ENCODE peak calls at places on chromosomes 6 and 20, in ten cellular contexts. Q, M, V, U, L, O, W, G, S and E are unnamed samples.

GRCh38 chr6:11328613-11329247 is 96.3 kb upstream of the NEDD9 start:
- DNase-seq in W (peak), S (peak), V (peak), O (no peak), M (no peak), U (no peak), G (no peak), Q (peak), L (no peak), E (peak)

GRCh38 chr6:134875367-134875766 is 74.5 kb downstream of the ALDH8A1 start:
- DNase-seq in U (no peak), G (no peak), W (no peak), S (no peak), M (no peak), L (no peak), Q (no peak), O (no peak), V (peak), E (no peak)

GRCh38 chr20:16968099-16968498 is 219.9 kb downstream of the OTOR start:
- DNase-seq in G (no peak), O (no peak), V (no peak), W (no peak), U (no peak), Q (no peak), M (no peak), S (no peak), L (no peak), E (no peak)

GRCh38 chr6:156719720-156720563 is 57.2 kb upstream of the ARID1B start:
- DNase-seq in Q (peak), O (peak), M (peak), W (peak), S (peak), L (peak), G (peak), U (peak), V (peak), E (peak)

GRCh38 chr6:23081701-23082100 is 512.3 kb downstream of the HDGFL1 start:
- DNase-seq in V (no peak), Q (no peak), U (no peak), W (no peak), L (no peak), O (no peak), G (no peak), M (no peak), S (no peak), E (no peak)

GRCh38 chr6:7241160-7241559 is 71.8 kb downstream of the SSR1 start:
- DNase-seq in U (no peak), L (no peak), S (no peak), V (no peak), Q (no peak), M (no peak), W (no peak), G (no peak), O (no peak), E (no peak)

GRCh38 chr20:920306-920705 is 4.2 kb upstream of the ANGPT4 start:
- DNase-seq in O (no peak), U (no peak), Q (no peak), M (no peak), G (no peak), V (peak), L (no peak), W (no peak), S (no peak), E (no peak)

GRCh38 chr6:52499681-52500239 is 77.1 kb downstream of the TRAM2 start:
- DNase-seq in S (no peak), O (no peak), W (no peak), V (no peak), U (no peak), L (no peak), G (no peak), M (no peak), Q (peak), E (no peak)

GRCh38 chr6:166640342-166641043 is 13.4 kb upstream of the RPS6KA2 start:
- DNase-seq in S (no peak), M (no peak), W (no peak), Q (no peak), O (no peak), U (no peak), G (no peak), L (no peak), V (no peak), E (no peak)

GRCh38 chr6:80872194-80872950 is 765.9 kb downstream of the BCKDHB start:
- DNase-seq in M (no peak), U (no peak), S (no peak), G (no peak), V (no peak), L (no peak), W (no peak), O (no peak), Q (no peak), E (no peak)

GRCh38 chr6:5554226-5554625 is 292.9 kb downstream of the FARS2 start:
- DNase-seq in U (no peak), W (no peak), V (no peak), Q (no peak), L (no peak), O (no peak), S (no peak), M (no peak), G (no peak), E (no peak)

GRCh38 chr20:62546606-62547005 is 70.8 kb upstream of the GATA5 start:
- DNase-seq in L (no peak), W (no peak), M (no peak), V (no peak), O (no peak), G (no peak), U (no peak), S (no peak), Q (no peak), E (no peak)

GRCh38 chr6:87066449-87067288 is 28.2 kb downstream of the CGA start:
- DNase-seq in V (peak), L (peak), U (no peak), O (no peak), G (peak), S (peak), M (no peak), W (peak), Q (peak), E (peak)

GRCh38 chr20:50555687-50556086 is 45.5 kb downstream of the PTPN1 start:
- DNase-seq in L (no peak), U (no peak), G (no peak), M (no peak), V (no peak), O (no peak), W (no peak), S (no peak), Q (no peak), E (no peak)

GRCh38 chr6:119147101-119148053 is 68.9 kb upstream of the FAM184A start:
- DNase-seq in M (peak), G (no peak), U (no peak), W (peak), O (no peak), S (peak), Q (peak), V (peak), L (no peak), E (peak)

GRCh38 chr6:144816936-144817335 is 531.8 kb downstream of the UTRN start:
- DNase-seq in L (peak), O (no peak), G (no peak), V (no peak), S (no peak), U (no peak), M (no peak), W (no peak), Q (no peak), E (no peak)

GRCh38 chr6:125888989-125889656 is 67.4 kb upstream of the HINT3 start:
- DNase-seq in S (no peak), V (peak), G (no peak), M (no peak), L (no peak), W (peak), O (no peak), U (no peak), Q (no peak), E (peak)

GRCh38 chr6:15113587-15113986 is 132.3 kb upstream of the JARID2 start:
- DNase-seq in Q (no peak), W (no peak), G (no peak), S (no peak), V (no peak), M (no peak), U (no peak), L (no peak), O (no peak), E (no peak)

GRCh38 chr6:40723967-40724366 is 136.8 kb upstream of the LRFN2 start:
- DNase-seq in Q (no peak), O (no peak), W (peak), S (no peak), M (no peak), V (no peak), G (no peak), L (no peak), U (no peak), E (peak)

GRCh38 chr6:9412951-9413559 is 977.7 kb upstream of the SLC35B3 start:
- DNase-seq in Q (no peak), O (no peak), G (peak), W (peak), S (no peak), U (no peak), V (peak), L (no peak), M (no peak), E (peak)

GRCh38 chr6:11241793-11242201 is 9.3 kb upstream of the NEDD9 start:
- DNase-seq in Q (no peak), S (peak), L (no peak), G (peak), V (peak), U (no peak), M (peak), W (no peak), O (no peak), E (no peak)

GRCh38 chr20:22575087-22575721 is 9.2 kb downstream of the FOXA2 start:
- DNase-seq in Q (no peak), M (no peak), W (peak), S (no peak), G (no peak), U (no peak), O (no peak), V (no peak), L (no peak), E (peak)

GRCh38 chr6:15336905-15337583 is 91.2 kb downstream of the JARID2 start:
- DNase-seq in S (no peak), U (no peak), M (no peak), V (no peak), Q (no peak), O (no peak), L (no peak), G (no peak), W (no peak), E (no peak)

GRCh38 chr6:158813032-158813431 is 6.1 kb downstream of the EZR start:
- DNase-seq in S (peak), L (no peak), M (no peak), W (no peak), Q (no peak), V (no peak), G (no peak), U (no peak), O (no peak), E (no peak)

GRCh38 chr6:5941188-5941587 is 65.5 kb downstream of the NRN1 start:
- DNase-seq in O (no peak), L (no peak), S (no peak), W (no peak), M (no peak), Q (no peak), G (no peak), U (no peak), V (no peak), E (peak)

GRCh38 chr20:7240490-7240889 is 473.0 kb downstream of the BMP2 start:
- DNase-seq in U (no peak), Q (no peak), W (no peak), V (no peak), M (no peak), G (no peak), O (no peak), L (no peak), S (no peak), E (no peak)

GRCh38 chr6:40391086-40391485 is 196.1 kb downstream of the LRFN2 start:
- DNase-seq in U (no peak), V (no peak), S (no peak), O (no peak), G (no peak), Q (no peak), L (no peak), M (no peak), W (no peak), E (no peak)

GRCh38 chr6:151535476-151536279 is 41.9 kb downstream of the CCDC170 start:
- DNase-seq in V (no peak), S (no peak), U (no peak), L (no peak), Q (no peak), O (no peak), W (no peak), M (no peak), G (no peak), E (no peak)

GRCh38 chr6:3417473-3417872 is 39.4 kb downstream of the SLC22A23 start:
- DNase-seq in V (no peak), Q (no peak), L (no peak), G (no peak), M (no peak), W (no peak), O (no peak), U (no peak), S (no peak), E (no peak)

GRCh38 chr20:52105573-52106422 is 85.8 kb downstream of the ZFP64 start:
- DNase-seq in M (no peak), Q (peak), S (no peak), O (no peak), V (peak), U (no peak), G (peak), L (no peak), W (peak), E (peak)